ENCODE peak calls at places on chromosomes 1 and 21, in four cellular contexts. G is body of pancreas, L is transverse colon, O is left ventricle myocardium inferior. Z is an unnamed sample.

GRCh38 chr1:2914702-2915101 is 106.6 kb upstream of the ACTRT2 start:
- DNase-seq in O (no peak), L (no peak), G (no peak), Z (no peak)

GRCh38 chr1:24486296-24487065 is 16.2 kb upstream of the RCAN3 start:
- DNase-seq in G (no peak), O (no peak), L (no peak), Z (no peak)

GRCh38 chr21:39326607-39327307 is 13.3 kb upstream of the BRWD1 start:
- DNase-seq in L (no peak), G (no peak), O (no peak), Z (no peak)

GRCh38 chr1:231638647-231639046 is 12.1 kb downstream of the DISC1 start:
- DNase-seq in O (no peak), G (no peak), L (no peak), Z (no peak)

GRCh38 chr1:24586970-24587820 is 31.3 kb downstream of the NCMAP start:
- DNase-seq in G (peak), O (no peak), L (peak), Z (peak)

GRCh38 chr1:155123801-155124200 is 3.9 kb upstream of the EFNA1 start:
- DNase-seq in L (no peak), O (no peak), G (no peak), Z (no peak)

GRCh38 chr1:9399510-9400424 is 107.1 kb downstream of the SPSB1 start:
- DNase-seq in O (peak), L (no peak), G (no peak), Z (peak)

GRCh38 chr1:167199656-167200055 is 21.0 kb upstream of the POU2F1 start:
- DNase-seq in L (no peak), G (no peak), O (no peak), Z (no peak)

GRCh38 chr1:15739745-15740144 is 2.6 kb upstream of the TMEM82 start:
- DNase-seq in O (no peak), G (no peak), L (no peak), Z (peak)

GRCh38 chr1:9603766-9604753 is 15.3 kb downstream of the TMEM201 start:
- DNase-seq in O (no peak), L (no peak), G (no peak), Z (no peak)

GRCh38 chr1:37033355-37034291 is 692 bp downstream of the GRIK3 start:
- DNase-seq in L (no peak), O (no peak), G (no peak), Z (peak)

GRCh38 chr1:47930215-47930885 is 66.8 kb downstream of the TRABD2B start:
- DNase-seq in O (no peak), G (no peak), L (no peak), Z (no peak)

GRCh38 chr21:39061766-39062165 is 121.5 kb downstream of the PSMG1 start:
- DNase-seq in L (no peak), O (no peak), G (no peak), Z (no peak)

GRCh38 chr1:22860414-22860800 is 112.3 kb downstream of the LACTBL1 start:
- DNase-seq in O (no peak), L (no peak), G (no peak), Z (no peak)

GRCh38 chr1:150579110-150579954 is at the start of gene MCL1:
- DNase-seq in O (peak), L (peak), G (peak), Z (peak)
- TF ChIP-seq CTCF in O (no peak), L (peak), G (peak), Z (no peak)

GRCh38 chr1:82565146-82565545 is 764.4 kb downstream of the ADGRL2 start:
- DNase-seq in L (no peak), G (peak), O (no peak), Z (peak)
- H3K27ac ChIP-seq in L (no peak), G (no peak), O (no peak), Z (no peak)

DNA sequence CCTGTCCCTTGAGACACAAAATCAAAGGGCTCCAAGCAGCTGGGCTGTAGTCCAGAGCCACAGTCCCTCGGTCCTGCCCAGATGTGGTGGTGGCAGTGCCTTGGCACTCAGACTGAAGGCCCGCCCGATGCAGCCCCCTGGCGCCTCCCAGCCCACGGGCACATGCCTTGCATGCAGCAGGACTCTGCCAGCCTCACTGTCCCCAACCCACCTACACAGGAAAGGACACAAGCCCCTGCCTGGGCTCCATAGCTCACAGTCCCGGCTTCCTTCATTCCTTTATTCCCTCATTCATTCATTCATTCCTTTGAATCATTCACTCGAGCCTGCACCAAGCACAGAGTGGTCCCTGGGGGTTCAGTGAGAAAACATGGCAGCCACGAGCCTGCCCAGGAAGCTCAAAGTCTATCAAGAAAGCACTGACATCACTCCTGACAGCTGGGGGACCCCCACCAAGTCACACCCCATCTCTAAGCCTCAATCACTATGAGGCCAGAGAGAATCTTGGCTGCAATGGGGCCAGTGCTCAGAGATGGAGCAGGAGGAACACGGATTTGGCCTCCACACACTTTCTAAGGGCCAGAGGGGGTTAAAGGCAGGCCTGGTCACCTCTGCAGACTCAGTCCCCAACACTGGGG is 5.8 kb downstream of the SDC3 start:
- DNase-seq in L (no peak), G (no peak), O (peak), Z (no peak)
- H3K4me3 ChIP-seq in L (no peak), G (no peak), O (no peak), Z (no peak)

DNA sequence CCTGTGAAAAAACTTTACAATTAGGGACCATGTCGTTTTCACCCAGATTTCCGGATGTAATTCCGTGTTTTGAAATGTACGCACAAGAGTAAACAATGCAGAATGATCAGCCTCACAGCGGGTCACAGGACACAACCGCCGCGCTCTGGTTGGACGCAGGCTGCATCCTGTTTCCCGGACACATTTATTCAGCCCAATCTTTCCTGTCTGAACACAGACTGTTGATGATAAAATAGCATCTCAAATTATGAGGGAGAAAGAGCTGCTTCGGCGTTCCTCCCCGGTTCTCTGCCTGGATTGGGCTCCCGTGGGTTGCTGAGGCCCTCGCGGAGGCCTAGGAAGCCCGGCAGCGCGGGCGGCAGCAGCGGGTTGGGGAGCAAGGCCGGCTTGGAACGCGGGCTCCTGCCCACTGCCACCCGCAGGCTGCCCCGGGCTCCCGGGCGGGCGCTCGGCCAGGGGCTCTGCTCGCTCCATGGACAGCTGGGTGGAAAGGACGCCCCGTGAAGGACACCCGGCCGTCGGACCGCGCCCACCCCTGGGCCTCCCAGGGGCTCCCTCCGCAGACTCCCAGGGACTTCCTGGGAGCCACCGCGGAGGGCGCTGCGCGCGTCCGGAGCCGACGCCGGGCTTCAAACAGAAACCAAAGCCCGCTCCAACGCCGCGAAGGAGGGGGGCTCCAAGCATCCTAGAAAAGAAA is 122.4 kb downstream of the ESRRG start:
- DNase-seq in L (peak), O (peak), G (peak), Z (peak)
- TF ChIP-seq CTCF in L (peak), O (peak), G (peak), Z (peak)

DNA sequence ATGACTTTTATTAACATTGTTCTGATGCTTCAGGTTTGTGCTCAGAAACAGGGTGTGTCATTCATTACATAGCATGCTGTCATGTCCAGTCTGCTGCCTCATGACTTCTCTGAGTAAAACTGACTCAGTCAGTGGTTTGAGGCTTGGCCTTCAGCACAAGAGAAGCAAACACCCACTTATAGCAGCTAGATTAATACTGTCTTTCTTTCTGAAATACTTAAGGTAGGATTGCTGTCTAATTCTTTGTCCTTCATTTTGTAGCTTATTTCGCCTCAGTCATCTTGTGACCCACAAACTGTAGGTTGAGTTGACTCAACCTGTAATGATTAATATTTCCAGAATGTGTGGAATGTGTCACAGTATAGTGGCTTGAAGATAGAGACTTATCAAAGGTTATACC is 32.9 kb downstream of the RASAL2 start:
- DNase-seq in L (no peak), G (peak), O (no peak), Z (no peak)
- H3K27ac ChIP-seq in L (no peak), G (peak), O (no peak), Z (no peak)

DNA sequence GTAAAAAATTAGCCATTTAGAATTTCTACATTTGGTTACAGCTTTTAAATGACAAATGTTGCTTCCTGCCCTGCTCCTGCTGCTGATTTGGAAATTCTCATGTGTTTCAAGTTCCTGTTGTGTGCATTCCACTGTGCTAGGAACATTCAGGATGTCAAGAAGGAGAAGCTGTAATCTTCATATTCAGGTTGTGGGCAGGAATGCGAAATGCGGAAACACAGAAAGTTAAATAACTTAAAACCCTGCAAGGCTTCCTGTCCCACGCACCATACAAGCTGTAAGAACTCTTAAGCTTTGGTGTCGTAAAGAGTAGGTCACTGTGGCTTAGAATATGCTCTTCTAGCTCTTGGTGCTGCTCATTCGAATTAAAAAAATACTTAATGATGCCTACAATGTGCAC is 52.6 kb downstream of the S100B start:
- DNase-seq in G (peak), L (no peak), O (no peak), Z (no peak)
- H3K4me3 ChIP-seq in G (no peak), L (no peak), O (no peak), Z (no peak)